ENCODE peak calls at places on chromosomes 13 and 19, in six cellular contexts. P is WERI-Rb-1; V is psoas muscle; J is CD4-positive, alpha-beta T cell; D is HCT116; Q is right cardiac atrium. X is an unnamed sample.

GRCh38 chr19:33377586-33378475 is 4.3 kb downstream of the CEBPG start:
- DNase-seq in P (no peak), V (no peak), J (no peak), D (no peak), Q (no peak), X (no peak)

GRCh38 chr19:18867199-18867598 is 28.8 kb downstream of the CERS1 start:
- DNase-seq in P (no peak), V (no peak), J (no peak), D (no peak), Q (no peak), X (no peak)

GRCh38 chr13:94163535-94163934 is 315.9 kb downstream of the DCT start:
- DNase-seq in P (no peak), V (no peak), J (no peak), D (no peak), Q (no peak), X (no peak)

GRCh38 chr19:45554481-45554880 is 30.1 kb downstream of the OPA3 start:
- DNase-seq in P (no peak), V (no peak), J (no peak), D (no peak), Q (no peak), X (no peak)

GRCh38 chr19:12611361-12611699 is 610 bp downstream of the ZNF791 start:
- DNase-seq in P (peak), V (peak), J (no peak), D (peak), Q (peak), X (peak)

GRCh38 chr13:112942689-112943308 is 26.2 kb upstream of the MCF2L start:
- DNase-seq in P (peak), V (peak), J (peak), D (peak), Q (peak), X (peak)

GRCh38 chr13:94583926-94584325 is 12.0 kb downstream of the TGDS start:
- DNase-seq in P (no peak), V (no peak), J (no peak), D (no peak), Q (no peak), X (no peak)

GRCh38 chr19:35592226-35592625 is 6.3 kb downstream of the PMIS2 start:
- DNase-seq in P (peak), V (no peak), J (no peak), D (peak), Q (no peak), X (no peak)

GRCh38 chr19:24033962-24034342 is 53.0 kb upstream of the ZNF254 start:
- DNase-seq in P (peak), V (peak), J (no peak), D (no peak), Q (peak), X (peak)

GRCh38 chr19:6773323-6773931 is 919 bp downstream of the VAV1 start:
- DNase-seq in P (no peak), V (peak), J (peak), D (no peak), Q (no peak), X (no peak)

GRCh38 chr19:646798-647565 is 7.3 kb downstream of the FGF22 start:
- DNase-seq in P (no peak), V (no peak), J (no peak), D (no peak), Q (no peak), X (no peak)

GRCh38 chr13:20359335-20359734 is 127.2 kb upstream of the GJB6 start:
- DNase-seq in P (no peak), V (no peak), J (no peak), D (peak), Q (no peak), X (no peak)

GRCh38 chr13:22926176-22927007 is 254.4 kb upstream of the SGCG start:
- DNase-seq in P (no peak), V (peak), J (no peak), D (no peak), Q (peak), X (peak)

GRCh38 chr13:52112606-52113005 is 16.3 kb downstream of the NEK5 start:
- DNase-seq in P (no peak), V (no peak), J (no peak), D (no peak), Q (no peak), X (no peak)

GRCh38 chr13:32902898-32903297 is 113.3 kb upstream of the KL start:
- DNase-seq in P (no peak), V (peak), J (no peak), D (no peak), Q (peak), X (peak)

GRCh38 chr13:99339736-99340392 is 32.7 kb upstream of the GPR183 start:
- DNase-seq in P (no peak), V (peak), J (peak), D (no peak), Q (no peak), X (no peak)

GRCh38 chr19:30666301-30666803 is 294.2 kb downstream of the ZNF536 start:
- DNase-seq in P (peak), V (peak), J (peak), D (no peak), Q (peak), X (peak)

GRCh38 chr13:67134322-67135129 is 95.6 kb downstream of the PCDH9 start:
- DNase-seq in P (no peak), V (no peak), J (no peak), D (no peak), Q (no peak), X (no peak)

GRCh38 chr13:59176775-59177174 is 987.0 kb downstream of the DIAPH3 start:
- DNase-seq in P (no peak), V (no peak), J (no peak), D (no peak), Q (no peak), X (no peak)

GRCh38 chr13:68944272-68944671 is 1163.4 kb upstream of the ATXN8OS start:
- DNase-seq in P (no peak), V (no peak), J (no peak), D (no peak), Q (no peak), X (no peak)

GRCh38 chr13:59835569-59835968 is 328.2 kb downstream of the DIAPH3 start:
- DNase-seq in P (no peak), V (no peak), J (no peak), D (no peak), Q (no peak), X (no peak)

GRCh38 chr19:4831351-4832340 is at the start of gene TICAM1:
- DNase-seq in P (peak), V (peak), J (peak), D (no peak), Q (peak), X (peak)

GRCh38 chr19:35293733-35294309 is 1.9 kb downstream of the MAG start:
- DNase-seq in P (no peak), V (no peak), J (no peak), D (no peak), Q (no peak), X (no peak)

GRCh38 chr19:19661675-19662251 is 1.7 kb downstream of the ATP13A1 start:
- DNase-seq in P (peak), V (no peak), J (no peak), D (no peak), Q (no peak), X (no peak)

GRCh38 chr19:43290568-43291359 is 21.4 kb upstream of the PSG9 start:
- DNase-seq in P (peak), V (no peak), J (no peak), D (no peak), Q (no peak), X (no peak)

GRCh38 chr19:45235485-45235884 is 9.7 kb downstream of the EXOC3L2 start:
- DNase-seq in P (no peak), V (no peak), J (no peak), D (no peak), Q (peak), X (no peak)

GRCh38 chr13:46050771-46051170 is 1.8 kb downstream of the ZC3H13 start:
- DNase-seq in P (no peak), V (no peak), J (no peak), D (no peak), Q (no peak), X (no peak)

GRCh38 chr13:113813749-113814434 is 50.0 kb downstream of the GAS6 start:
- DNase-seq in P (no peak), V (no peak), J (no peak), D (no peak), Q (peak), X (no peak)

GRCh38 chr13:111158136-111158805 is 43.2 kb downstream of the ARHGEF7 start:
- DNase-seq in P (no peak), V (no peak), J (no peak), D (no peak), Q (no peak), X (no peak)

GRCh38 chr19:6417713-6418561 is 6.7 kb downstream of the KHSRP start:
- DNase-seq in P (peak), V (peak), J (no peak), D (no peak), Q (peak), X (no peak)

GRCh38 chr13:94079876-94080275 is 399.6 kb downstream of the DCT start:
- DNase-seq in P (no peak), V (no peak), J (no peak), D (no peak), Q (no peak), X (no peak)

GRCh38 chr13:99647593-99647980 is 146.3 kb downstream of the TM9SF2 start:
- DNase-seq in P (no peak), V (no peak), J (no peak), D (no peak), Q (no peak), X (no peak)

GRCh38 chr13:94825507-94825906 is 113.2 kb upstream of the SOX21 start:
- DNase-seq in P (no peak), V (peak), J (no peak), D (no peak), Q (peak), X (peak)

GRCh38 chr19:40801449-40802299 is 2.7 kb downstream of the EGLN2 start:
- DNase-seq in P (no peak), V (no peak), J (no peak), D (no peak), Q (no peak), X (no peak)
- H3K27ac ChIP-seq in P (no peak), V (peak), J (peak), D (peak), Q (peak), X (peak)

GRCh38 chr13:44810067-44810840 is 179.0 kb downstream of the NUFIP1 start:
- DNase-seq in P (no peak), V (no peak), J (no peak), D (no peak), Q (peak), X (no peak)

GRCh38 chr13:44815507-44816074 is 173.7 kb downstream of the NUFIP1 start:
- DNase-seq in P (no peak), V (no peak), J (no peak), D (peak), Q (no peak), X (no peak)

GRCh38 chr13:44814836-44815235 is 174.4 kb downstream of the NUFIP1 start:
- DNase-seq in P (no peak), V (no peak), J (no peak), D (no peak), Q (no peak), X (no peak)

GRCh38 chr13:44814144-44814543 is 175.1 kb downstream of the NUFIP1 start:
- DNase-seq in P (no peak), V (no peak), J (no peak), D (no peak), Q (no peak), X (no peak)

GRCh38 chr13:44812818-44813217 is 176.5 kb downstream of the NUFIP1 start:
- DNase-seq in P (no peak), V (no peak), J (no peak), D (no peak), Q (no peak), X (no peak)
- H3K27ac ChIP-seq in P (no peak), V (no peak), J (no peak), D (no peak), Q (no peak), X (no peak)

GRCh38 chr19:55657004-55657747 is 2.3 kb downstream of the U2AF2 start:
- DNase-seq in P (no peak), V (no peak), J (no peak), D (no peak), Q (no peak), X (no peak)

GRCh38 chr19:55654323-55654832 is 457 bp upstream of the U2AF2 start:
- DNase-seq in P (peak), V (peak), J (peak), D (peak), Q (peak), X (peak)

GRCh38 chr19:55654833-55655647 is at the start of gene U2AF2:
- DNase-seq in P (peak), V (peak), J (peak), D (peak), Q (peak), X (peak)

GRCh38 chr19:55655648-55656040 is 809 bp downstream of the U2AF2 start:
- DNase-seq in P (no peak), V (no peak), J (no peak), D (no peak), Q (no peak), X (no peak)

GRCh38 chr19:55656552-55656951 is 1.7 kb downstream of the U2AF2 start:
- DNase-seq in P (no peak), V (no peak), J (no peak), D (no peak), Q (no peak), X (no peak)
- H3K27ac ChIP-seq in P (no peak), V (no peak), J (no peak), D (peak), Q (no peak), X (no peak)

DNA sequence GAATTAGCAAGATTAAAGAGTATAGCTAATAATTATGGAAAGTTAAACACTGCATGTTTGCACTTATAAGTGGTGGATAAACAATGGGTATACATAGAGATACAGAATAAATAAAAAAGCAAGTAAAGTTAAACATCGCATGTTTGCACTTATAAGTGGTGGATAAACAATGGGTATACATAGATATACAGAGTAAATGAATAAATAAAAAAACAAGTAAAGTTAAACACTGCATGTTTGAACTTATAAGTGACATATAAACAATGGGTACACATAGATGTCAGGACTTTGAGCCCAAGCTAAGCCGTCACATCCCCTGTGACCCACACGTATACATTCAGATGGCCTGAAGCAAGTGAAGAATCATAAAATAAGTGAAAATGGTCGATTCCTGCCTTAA is 1533.3 kb upstream of the SPRY2 start:
- DNase-seq in P (no peak), V (no peak), J (no peak), D (no peak), Q (no peak), X (no peak)
- H3K27ac ChIP-seq in P (no peak), V (no peak), J (no peak), D (no peak), Q (no peak), X (no peak)

DNA sequence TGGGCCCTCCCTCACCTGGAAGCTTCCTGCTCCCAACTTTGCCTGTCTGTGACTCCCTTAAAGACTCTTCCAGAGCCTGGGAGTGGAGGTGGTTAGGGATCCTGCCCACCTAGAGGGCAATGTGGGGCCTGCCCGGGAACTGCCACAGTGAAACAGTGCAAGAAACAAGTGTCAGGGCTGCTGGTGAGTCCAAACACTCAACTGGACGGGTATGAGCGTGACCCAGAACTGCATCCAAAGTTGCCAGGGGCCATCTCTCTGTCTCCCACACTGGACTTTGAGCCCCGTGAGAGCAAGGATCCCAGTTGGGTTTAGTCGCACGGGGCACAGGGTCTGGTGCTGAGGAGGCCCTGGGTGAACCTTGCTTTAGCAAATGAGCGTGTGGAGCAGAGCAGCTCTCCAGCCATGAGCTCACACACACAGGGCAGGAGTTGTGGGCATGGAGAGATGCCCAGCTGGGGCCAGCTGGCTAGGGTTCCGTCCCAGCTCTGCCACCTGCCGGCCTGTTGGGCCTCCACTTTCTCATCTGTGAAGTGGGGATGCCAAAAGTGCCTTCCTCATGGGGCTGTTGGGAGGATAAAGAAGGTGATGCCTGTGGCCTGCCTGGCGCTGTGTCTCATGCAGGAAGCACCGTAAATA is 2.8 kb upstream of the NUMBL start:
- DNase-seq in P (no peak), V (no peak), J (no peak), D (no peak), Q (no peak), X (no peak)
- H3K27ac ChIP-seq in P (peak), V (no peak), J (no peak), D (no peak), Q (no peak), X (no peak)